ENCODE peak calls at places on chromosomes 1 and 21, in five cellular contexts. L, E, B, A and D are unnamed samples. For H3K9me3 and H3K27me3, the result is how much of the 10 kb centered on the place peaks cover.

GRCh38 chr1:41726899-41727748 is 191.6 kb downstream of the HIVEP3 start:
- DNase-seq in A (peak), L (peak), B (no peak), E (peak), D (no peak)

GRCh38 chr1:216600730-216601426 is 122.4 kb downstream of the ESRRG start:
- DNase-seq in L (peak), B (peak), A (peak), E (peak), D (no peak)

GRCh38 chr1:6703016-6703415 is 1.4 kb upstream of the DNAJC11 start:
- DNase-seq in L (no peak), A (no peak), E (no peak), B (no peak), D (no peak)

GRCh38 chr1:230919201-230919600 is 50.9 kb upstream of the C1orf198 start:
- DNase-seq in A (no peak), E (no peak), L (no peak), B (no peak), D (no peak)

GRCh38 chr1:193260056-193260750 is 73.8 kb upstream of the B3GALT2 start:
- DNase-seq in A (no peak), B (no peak), L (no peak), E (no peak), D (no peak)

GRCh38 chr21:46095106-46095719 is 2.7 kb upstream of the COL6A2 start:
- DNase-seq in B (peak), A (no peak), L (no peak), E (peak), D (no peak)

GRCh38 chr1:100629391-100629790 is 90.2 kb upstream of the VCAM1 start:
- DNase-seq in L (no peak), A (no peak), E (no peak), B (no peak), D (no peak)

GRCh38 chr1:24074817-24075725 is 36.9 kb downstream of the MYOM3 start:
- DNase-seq in A (peak), L (no peak), E (peak), B (no peak), D (no peak)

GRCh38 chr1:47621977-47622376 is 184.1 kb downstream of the FOXD2 start:
- DNase-seq in E (no peak), L (no peak), B (no peak), A (no peak), D (no peak)

GRCh38 chr1:47434051-47434842 is 3.6 kb upstream of the FOXD2 start:
- DNase-seq in B (peak), L (peak), A (peak), E (peak), D (no peak)

GRCh38 chr1:213303286-213303685 is 252.2 kb downstream of the RPS6KC1 start:
- DNase-seq in B (no peak), L (peak), E (no peak), A (no peak), D (no peak)

GRCh38 chr1:4518621-4519020 is 135.8 kb upstream of the AJAP1 start:
- DNase-seq in E (no peak), L (no peak), B (no peak), A (no peak), D (no peak)

GRCh38 chr1:184512724-184513123 is 125.9 kb downstream of the C1orf21 start:
- DNase-seq in A (peak), L (no peak), E (no peak), B (no peak), D (no peak)

GRCh38 chr1:170804419-170804818 is 130.9 kb upstream of the MROH9 start:
- DNase-seq in E (no peak), A (no peak), B (no peak), L (no peak), D (no peak)

GRCh38 chr1:160325252-160325651 is 17.8 kb downstream of the COPA start:
- DNase-seq in L (no peak), A (no peak), B (no peak), E (no peak), D (no peak)

GRCh38 chr1:20617157-20617487 is 16.1 kb upstream of the PINK1 start:
- DNase-seq in E (no peak), B (no peak), A (no peak), L (no peak), D (no peak)

GRCh38 chr1:227723474-227723873 is 11.6 kb downstream of the JMJD4 start:
- DNase-seq in B (no peak), E (no peak), A (no peak), L (no peak), D (no peak)

GRCh38 chr1:227718932-227719331 is 16.2 kb downstream of the JMJD4 start:
- DNase-seq in L (no peak), A (no peak), E (no peak), B (no peak), D (no peak)
- H3K9me3 ChIP-seq in L (under half), A (half or more), E (under half), B (under half), D (under half)

GRCh38 chr1:37631039-37631428 is 3.7 kb downstream of the RSPO1 start:
- DNase-seq in A (no peak), L (no peak), B (peak), E (no peak), D (no peak)

GRCh38 chr1:37629726-37630425 is 4.8 kb downstream of the RSPO1 start:
- DNase-seq in B (no peak), L (no peak), E (no peak), A (no peak), D (no peak)

GRCh38 chr1:37628026-37628556 is 6.6 kb downstream of the RSPO1 start:
- DNase-seq in A (no peak), B (no peak), E (no peak), L (no peak), D (no peak)

GRCh38 chr1:37630426-37631038 is 4.2 kb downstream of the RSPO1 start:
- DNase-seq in E (no peak), L (no peak), B (peak), A (peak), D (no peak)

DNA sequence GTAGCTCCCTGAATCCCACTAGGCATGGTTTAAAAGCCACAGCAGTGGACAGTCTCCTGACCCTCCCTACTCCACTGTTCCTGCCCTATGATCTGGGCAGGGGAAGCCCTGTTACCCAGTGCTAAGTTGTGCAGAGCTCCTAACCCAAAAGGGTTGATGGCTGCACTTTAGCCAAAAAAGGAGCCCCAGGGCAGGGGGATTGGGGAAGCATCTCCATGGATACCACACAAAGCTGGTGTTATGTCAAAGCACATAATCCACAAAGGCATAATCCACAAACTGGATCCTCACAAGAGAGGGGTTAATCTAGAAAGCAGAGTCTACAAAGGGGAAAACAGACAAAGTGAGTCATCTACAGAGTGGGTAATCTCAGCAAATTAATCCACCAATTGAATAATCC is 5.7 kb downstream of the RSPO1 start:
- DNase-seq in E (no peak), B (no peak), A (no peak), L (no peak), D (no peak)
- H3K27me3 ChIP-seq in E (under half), B (under half), A (under half), L (under half), D (under half)

GRCh38 chr1:60129916-60130315 is 56.3 kb upstream of the C1orf87 start:
- DNase-seq in B (no peak), A (no peak), L (no peak), E (no peak), D (no peak)
- TF ChIP-seq CTCF in B (no peak), A (no peak), L (no peak), E (no peak), D (no peak)

GRCh38 chr21:44375686-44376320 is 22.4 kb downstream of the TRPM2 start:
- DNase-seq in E (peak), L (no peak), A (peak), B (no peak), D (no peak)
- H3K9me3 ChIP-seq in E (under half), L (under half), A (under half), B (under half), D (under half)

GRCh38 chr1:228872080-228872479 is 136.8 kb downstream of the RHOU start:
- DNase-seq in E (no peak), A (no peak), B (no peak), L (no peak), D (no peak)

GRCh38 chr1:228869312-228869824 is 134.1 kb downstream of the RHOU start:
- DNase-seq in E (no peak), B (no peak), L (no peak), A (no peak), D (no peak)

GRCh38 chr1:228870041-228870713 is 134.9 kb downstream of the RHOU start:
- DNase-seq in E (no peak), L (no peak), B (no peak), A (no peak), D (no peak)

GRCh38 chr1:228873714-228874113 is 138.4 kb downstream of the RHOU start:
- DNase-seq in A (no peak), L (no peak), E (no peak), B (no peak), D (no peak)

GRCh38 chr1:228871314-228872061 is 136.2 kb downstream of the RHOU start:
- DNase-seq in A (no peak), B (no peak), L (no peak), E (no peak), D (no peak)
- H3K27me3 ChIP-seq in A (under half), B (under half), L (under half), E (under half), D (under half)

DNA sequence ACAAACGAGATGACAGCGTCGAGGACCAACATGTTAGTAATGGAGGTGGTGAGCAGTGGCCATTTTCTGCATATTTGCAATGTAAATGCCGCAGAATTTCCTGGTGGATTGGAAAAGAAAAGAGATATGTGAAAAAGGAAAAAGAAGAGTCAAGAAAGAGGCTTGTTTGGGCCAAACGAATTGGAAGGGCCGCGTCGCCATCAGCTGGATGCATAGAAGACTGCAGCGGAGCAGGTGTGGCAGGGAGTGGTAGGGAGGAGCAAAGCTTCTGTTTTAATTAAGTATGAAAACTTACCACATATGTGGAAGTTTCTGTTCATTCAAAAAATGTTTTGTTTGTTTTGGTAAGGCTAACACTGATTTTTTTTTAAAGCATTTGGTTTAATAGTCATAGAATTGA is 690.7 kb downstream of the NCAM2 start:
- DNase-seq in E (peak), A (peak), L (no peak), B (no peak), D (no peak)
- TF ChIP-seq CTCF in E (peak), A (peak), L (no peak), B (no peak), D (no peak)